ENCODE peak calls at places on chromosomes 16 and 17, in ten cellular contexts. R is naive thymus-derived CD8-positive, alpha-beta T cell; X is activated T-helper 1 cell treated with anti-CD3 and anti-CD28 coated beads, Interleukin-12 subunit alpha, Interleukin-12 subunit beta, Interleukin-2, Interleukin-4 antibody, amounts not matched to agents 30 ng/mL and 10 ng/mL and 1 ng/mL, durations not matched to agents 14 hours and 24 hours and 36 hours; H is stimulated activated CD4-positive, alpha-beta T cell treated with anti-CD3 and anti-CD28 coated beads, Interleukin-12 subunit alpha, Interleukin-12 subunit beta, amount 100 ng/mL, for 48 hours; F is GM19239; O is NCI-H1048; I is RPMI7951; U is GM04504; M is iris pigment epithelial cell; B is transverse colon. T is an unnamed sample.

GRCh38 chr17:34579979-34580684 is 750 bp downstream of the TMEM132E start:
- DNase-seq in R (no peak), X (no peak), H (no peak), F (no peak), O (no peak), I (peak), U (no peak), M (peak), B (no peak), T (no peak)

GRCh38 chr17:6567528-6568185 is 11.3 kb upstream of the PITPNM3 start:
- DNase-seq in R (no peak), X (no peak), H (no peak), F (no peak), O (no peak), I (no peak), U (no peak), M (no peak), B (no peak), T (no peak)

GRCh38 chr17:74045608-74046007 is 157.9 kb upstream of the RPL38 start:
- DNase-seq in R (no peak), X (no peak), H (no peak), F (no peak), O (no peak), I (peak), U (no peak), M (no peak), B (no peak), T (no peak)

GRCh38 chr16:58713742-58714141 is 20.4 kb downstream of the GOT2 start:
- DNase-seq in R (no peak), X (no peak), H (no peak), F (no peak), O (no peak), I (no peak), U (no peak), M (no peak), B (no peak), T (no peak)

GRCh38 chr16:85570213-85570734 is 42.8 kb upstream of the GSE1 start:
- DNase-seq in R (no peak), X (no peak), H (no peak), F (peak), O (no peak), I (no peak), U (no peak), M (no peak), B (no peak), T (no peak)

GRCh38 chr16:813204-813915 is 12.8 kb upstream of the GNG13 start:
- DNase-seq in R (peak), X (peak), H (no peak), F (no peak), O (no peak), I (peak), U (no peak), M (peak), B (peak), T (no peak)

GRCh38 chr16:73216932-73217331 is 169.0 kb upstream of the ZFHX3 start:
- DNase-seq in R (no peak), X (no peak), H (no peak), F (no peak), O (no peak), I (no peak), U (no peak), M (peak), B (no peak), T (no peak)

GRCh38 chr16:7532534-7532933 is 199.9 kb downstream of the RBFOX1 start:
- DNase-seq in R (no peak), X (no peak), H (no peak), F (no peak), O (no peak), I (no peak), U (no peak), M (no peak), B (no peak), T (no peak)

GRCh38 chr16:86634290-86634689 is 55.9 kb downstream of the FOXL1 start:
- DNase-seq in R (no peak), X (no peak), H (no peak), F (no peak), O (no peak), I (peak), U (no peak), M (peak), B (no peak), T (no peak)

GRCh38 chr16:29675811-29676643 is 3.0 kb upstream of the QPRT start:
- DNase-seq in R (no peak), X (no peak), H (no peak), F (no peak), O (no peak), I (peak), U (no peak), M (peak), B (no peak), T (no peak)

GRCh38 chr16:89729863-89730574 is 8.7 kb downstream of the ZNF276 start:
- DNase-seq in R (no peak), X (no peak), H (no peak), F (no peak), O (no peak), I (no peak), U (no peak), M (peak), B (no peak), T (no peak)

GRCh38 chr17:56592487-56593072 is 919 bp upstream of the NOG start:
- DNase-seq in R (peak), X (peak), H (peak), F (peak), O (peak), I (peak), U (no peak), M (peak), B (peak), T (no peak)

GRCh38 chr17:57940653-57941329 is 14.4 kb downstream of the CUEDC1 start:
- DNase-seq in R (no peak), X (no peak), H (no peak), F (no peak), O (no peak), I (peak), U (no peak), M (no peak), B (no peak), T (no peak)

GRCh38 chr17:79840204-79840988 is 1.2 kb upstream of the CBX4 start:
- DNase-seq in R (no peak), X (no peak), H (no peak), F (no peak), O (no peak), I (no peak), U (no peak), M (peak), B (peak), T (peak)

GRCh38 chr16:50458694-50459271 is 89.4 kb upstream of the NKD1 start:
- DNase-seq in R (no peak), X (no peak), H (no peak), F (no peak), O (no peak), I (no peak), U (no peak), M (no peak), B (no peak), T (no peak)

GRCh38 chr16:77069929-77070328 is 121.1 kb upstream of the MON1B start:
- DNase-seq in R (no peak), X (no peak), H (no peak), F (no peak), O (no peak), I (no peak), U (no peak), M (no peak), B (no peak), T (no peak)

GRCh38 chr16:73186752-73187151 is 138.8 kb upstream of the ZFHX3 start:
- DNase-seq in R (no peak), X (no peak), H (no peak), F (no peak), O (no peak), I (no peak), U (no peak), M (peak), B (no peak), T (no peak)

GRCh38 chr17:44758414-44759095 is at the start of gene ADAM11:
- DNase-seq in R (no peak), X (no peak), H (no peak), F (no peak), O (no peak), I (no peak), U (no peak), M (no peak), B (no peak), T (no peak)

GRCh38 chr17:333626-334396 is 18.8 kb downstream of the RPH3AL start:
- DNase-seq in R (no peak), X (no peak), H (no peak), F (no peak), O (no peak), I (peak), U (no peak), M (peak), B (peak), T (no peak)

GRCh38 chr17:30176845-30177244 is 58.7 kb downstream of the SLC6A4 start:
- DNase-seq in R (no peak), X (no peak), H (no peak), F (no peak), O (no peak), I (no peak), U (no peak), M (no peak), B (peak), T (no peak)

GRCh38 chr17:34299918-34300600 is 14.5 kb downstream of the CCL11 start:
- DNase-seq in R (no peak), X (no peak), H (no peak), F (no peak), O (no peak), I (peak), U (no peak), M (peak), B (no peak), T (no peak)

GRCh38 chr17:68035523-68036303 is at the start of gene KPNA2:
- DNase-seq in R (peak), X (peak), H (peak), F (peak), O (peak), I (peak), U (peak), M (peak), B (peak), T (peak)

GRCh38 chr16:87490091-87490798 is 2.6 kb downstream of the ZCCHC14 start:
- DNase-seq in R (peak), X (no peak), H (no peak), F (no peak), O (no peak), I (peak), U (no peak), M (no peak), B (no peak), T (no peak)

GRCh38 chr16:81599034-81599744 is 154.6 kb downstream of the CMIP start:
- DNase-seq in R (no peak), X (no peak), H (no peak), F (no peak), O (no peak), I (no peak), U (no peak), M (no peak), B (no peak), T (no peak)

GRCh38 chr16:31081428-31082351 is 7.1 kb downstream of the PRSS53 start:
- DNase-seq in R (no peak), X (no peak), H (no peak), F (no peak), O (no peak), I (no peak), U (no peak), M (no peak), B (no peak), T (no peak)

GRCh38 chr17:78075545-78075944 is 53.0 kb downstream of the TMC6 start:
- DNase-seq in R (no peak), X (no peak), H (no peak), F (no peak), O (no peak), I (no peak), U (no peak), M (no peak), B (no peak), T (no peak)

GRCh38 chr16:87604572-87605135 is 2.3 kb downstream of the JPH3 start:
- DNase-seq in R (no peak), X (no peak), H (no peak), F (no peak), O (no peak), I (no peak), U (no peak), M (no peak), B (no peak), T (no peak)

T was measured in HS-5.